ENCODE peak calls at places on chromosome 19, in four cellular contexts. One of them, this sample, is unnamed.

GRCh38 chr19:46159893-46160775 is 12.1 kb downstream of the IGFL2 start:
- DNase-seq in K562: no peak
- DNase-seq in HepG2: no peak
- DNase-seq in GM12878: no peak
- DNase-seq in this sample: no peak

GRCh38 chr19:10290439-10290875 is 705 bp downstream of the ICAM5 start:
- DNase-seq in HepG2: no peak
- DNase-seq in K562: peak; percentile 19
- DNase-seq in GM12878: no peak
- DNase-seq in this sample: peak; percentile 78

GRCh38 chr19:1672038-1672768 is 19.8 kb upstream of the TCF3 start:
- DNase-seq in GM12878: no peak
- DNase-seq in HepG2: no peak
- DNase-seq in K562: peak; percentile 83
- DNase-seq in this sample: peak; percentile 52

GRCh38 chr19:17524651-17525050 is 13.2 kb downstream of the PGLS start:
- DNase-seq in GM12878: no peak
- DNase-seq in K562: no peak
- DNase-seq in HepG2: no peak
- DNase-seq in this sample: no peak

GRCh38 chr19:42250666-42251531 is 4.0 kb downstream of the ERF start:
- DNase-seq in GM12878: no peak
- DNase-seq in HepG2: no peak
- DNase-seq in K562: no peak
- DNase-seq in this sample: no peak

GRCh38 chr19:31378404-31378803 is 29.2 kb upstream of the TSHZ3 start:
- DNase-seq in HepG2: peak; percentile 4
- DNase-seq in K562: no peak
- DNase-seq in GM12878: no peak
- DNase-seq in this sample: no peak

GRCh38 chr19:38877781-38878574 is at the start of gene RINL:
- DNase-seq in HepG2: no peak
- DNase-seq in K562: peak; percentile 48
- DNase-seq in GM12878: no peak
- DNase-seq in this sample: peak; percentile 43

GRCh38 chr19:52343548-52343947 is 7.5 kb downstream of the ZNF610 start:
- DNase-seq in HepG2: peak; percentile 15
- DNase-seq in GM12878: no peak
- DNase-seq in K562: peak; percentile 62
- DNase-seq in this sample: peak; percentile 90

GRCh38 chr19:33302974-33303790 is 848 bp upstream of the CEBPA start:
- DNase-seq in GM12878: no peak
- DNase-seq in HepG2: no peak
- DNase-seq in K562: no peak
- DNase-seq in this sample: peak; percentile 81

GRCh38 chr19:308471-309205 is 17.4 kb upstream of the PLPP2 start:
- DNase-seq in K562: no peak
- DNase-seq in HepG2: no peak
- DNase-seq in GM12878: no peak
- DNase-seq in this sample: no peak

GRCh38 chr19:57664269-57665127 is 4.2 kb upstream of the ZSCAN4 start:
- DNase-seq in HepG2: peak; percentile 39
- DNase-seq in GM12878: no peak
- DNase-seq in K562: peak; percentile 52
- DNase-seq in this sample: peak; percentile 71

GRCh38 chr19:14686411-14686810 is 3.4 kb upstream of the ZNF333 start:
- DNase-seq in GM12878: no peak
- DNase-seq in K562: no peak
- DNase-seq in HepG2: peak; percentile 8
- DNase-seq in this sample: peak; percentile 61

GRCh38 chr19:36047835-36048234 is 6.2 kb downstream of the THAP8 start:
- DNase-seq in GM12878: no peak
- DNase-seq in K562: no peak
- DNase-seq in HepG2: no peak
- DNase-seq in this sample: no peak

GRCh38 chr19:618247-618619 is 15.1 kb downstream of the POLRMT start:
- DNase-seq in K562: no peak
- DNase-seq in GM12878: no peak
- DNase-seq in HepG2: no peak
- DNase-seq in this sample: no peak

GRCh38 chr19:11261902-11262839 is at the start of gene DOCK6:
- DNase-seq in HepG2: no peak
- DNase-seq in K562: peak; percentile 88
- DNase-seq in GM12878: no peak
- DNase-seq in this sample: peak; percentile 71

GRCh38 chr19:38647368-38647965 is at the start of gene ACTN4:
- DNase-seq in HepG2: peak; percentile 91
- DNase-seq in K562: peak; percentile 97
- DNase-seq in GM12878: peak; percentile 78
- DNase-seq in this sample: peak; percentile 99

GRCh38 chr19:49243129-49243528 is 81.9 kb downstream of the SLC6A16 start:
- DNase-seq in K562: no peak
- DNase-seq in HepG2: no peak
- DNase-seq in GM12878: no peak
- DNase-seq in this sample: peak; percentile 35

GRCh38 chr19:32035611-32036010 is 309.8 kb upstream of the ZNF507 start:
- DNase-seq in HepG2: no peak
- DNase-seq in K562: no peak
- DNase-seq in GM12878: no peak
- DNase-seq in this sample: no peak

GRCh38 chr19:13887529-13887928 is 10.6 kb downstream of the NANOS3 start:
- DNase-seq in GM12878: no peak
- DNase-seq in K562: no peak
- DNase-seq in HepG2: no peak
- DNase-seq in this sample: no peak

DNA sequence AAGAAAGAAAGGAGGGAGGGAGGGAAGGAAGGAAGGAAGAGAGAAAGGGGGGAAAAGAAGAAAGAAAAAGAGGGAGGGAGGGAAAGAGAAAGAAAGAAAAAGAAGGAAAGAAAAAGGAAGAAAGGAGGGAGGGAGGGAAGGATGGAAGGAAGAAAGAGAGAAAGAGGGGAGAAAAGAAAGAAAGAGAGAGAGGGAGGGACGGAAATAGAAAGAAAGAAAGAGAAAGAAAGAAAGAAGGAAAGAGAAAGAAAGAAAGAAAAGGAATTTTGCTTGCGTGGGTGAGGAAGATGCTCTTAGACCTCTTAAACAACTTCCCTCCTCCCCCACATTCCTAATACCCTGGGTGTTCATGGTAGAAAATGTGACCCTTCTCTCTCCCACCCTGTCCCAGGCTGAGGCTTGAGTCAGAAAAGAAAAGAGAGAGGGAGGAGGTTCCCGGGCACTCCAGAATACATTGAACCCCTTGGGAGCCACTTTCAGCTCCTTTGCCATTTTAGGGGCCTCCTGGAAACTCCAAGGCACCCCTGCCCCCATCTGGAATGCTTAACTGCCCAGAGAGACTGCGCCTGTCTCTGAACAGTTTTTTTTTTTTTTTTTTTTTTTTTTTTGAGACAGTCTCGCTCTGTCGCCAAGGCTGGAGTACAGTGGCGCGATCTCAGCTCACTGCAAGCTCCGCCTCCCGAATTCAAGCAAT is 9.2 kb upstream of the KANK3 start:
- DNase-seq in GM12878: no peak
- DNase-seq in HepG2: no peak
- DNase-seq in K562: no peak
- DNase-seq in this sample: peak; percentile 52
- TF ChIP-seq JUNB in GM12878: no peak
- TF ChIP-seq JUNB in HepG2: no peak
- TF ChIP-seq JUNB in K562: no peak
- TF ChIP-seq JUNB in this sample: no peak

GRCh38 chr19:5931251-5931650 is 17.2 kb downstream of the CAPS start:
- DNase-seq in K562: no peak
- DNase-seq in HepG2: no peak
- DNase-seq in GM12878: no peak
- DNase-seq in this sample: no peak

GRCh38 chr19:5932146-5932545 is 18.1 kb downstream of the CAPS start:
- DNase-seq in HepG2: no peak
- DNase-seq in GM12878: no peak
- DNase-seq in K562: no peak
- DNase-seq in this sample: no peak

GRCh38 chr19:5933391-5933998 is 19.4 kb downstream of the CAPS start:
- DNase-seq in K562: no peak
- DNase-seq in GM12878: no peak
- DNase-seq in HepG2: no peak
- DNase-seq in this sample: no peak

GRCh38 chr19:5934002-5934401 is 19.9 kb downstream of the CAPS start:
- DNase-seq in GM12878: no peak
- DNase-seq in HepG2: no peak
- DNase-seq in K562: no peak
- DNase-seq in this sample: no peak

GRCh38 chr19:5932593-5933262 is 18.7 kb downstream of the CAPS start:
- DNase-seq in GM12878: no peak
- DNase-seq in HepG2: no peak
- DNase-seq in K562: no peak
- DNase-seq in this sample: no peak
- TF ChIP-seq CREB1 in GM12878: no peak
- TF ChIP-seq CREB1 in HepG2: no peak
- TF ChIP-seq CREB1 in K562: no peak
- TF ChIP-seq CREB1 in this sample: no peak

GRCh38 chr19:2888739-2889224 is 11.9 kb upstream of the ZNF57 start:
- DNase-seq in HepG2: no peak
- DNase-seq in K562: no peak
- DNase-seq in GM12878: no peak
- DNase-seq in this sample: peak; percentile 64
- TF ChIP-seq JUNB in HepG2: no peak
- TF ChIP-seq JUNB in K562: no peak
- TF ChIP-seq JUNB in GM12878: no peak
- TF ChIP-seq JUNB in this sample: no peak

GRCh38 chr19:18776288-18776594 is 14.9 kb downstream of the COMP start:
- DNase-seq in K562: peak; percentile 54
- DNase-seq in GM12878: no peak
- DNase-seq in HepG2: no peak
- DNase-seq in this sample: no peak
- TF ChIP-seq CREB1 in K562: no peak
- TF ChIP-seq CREB1 in GM12878: no peak
- TF ChIP-seq CREB1 in HepG2: no peak
- TF ChIP-seq CREB1 in this sample: no peak

GRCh38 chr19:3762501-3763459 is at the start of gene MRPL54:
- DNase-seq in HepG2: peak; percentile 97
- DNase-seq in GM12878: peak; percentile 97
- DNase-seq in K562: peak; percentile 99
- DNase-seq in this sample: peak; percentile 99
- TF ChIP-seq JUNB in HepG2: no peak
- TF ChIP-seq JUNB in GM12878: no peak
- TF ChIP-seq JUNB in K562: no peak
- TF ChIP-seq JUNB in this sample: no peak

DNA sequence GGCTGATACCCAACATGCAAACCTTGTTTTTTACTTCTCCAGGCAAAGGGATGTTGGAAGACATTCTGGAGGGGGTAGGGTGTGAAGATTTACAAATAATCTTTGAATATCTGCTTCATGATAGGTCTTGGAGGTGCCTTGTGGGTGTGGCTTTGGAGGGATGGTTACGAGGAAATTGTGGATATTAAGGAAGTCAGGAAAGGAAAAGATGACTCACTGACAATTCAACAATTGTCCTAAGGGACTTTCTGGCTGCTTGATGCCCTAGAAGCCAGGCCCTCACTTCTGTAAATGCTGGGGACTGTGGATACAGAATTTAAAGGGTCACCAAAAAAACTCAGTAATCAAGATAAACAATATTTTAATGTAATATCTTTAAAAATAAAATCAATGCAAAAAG is 37.4 kb upstream of the ZNF527 start:
- DNase-seq in K562: no peak
- DNase-seq in HepG2: no peak
- DNase-seq in GM12878: no peak
- DNase-seq in this sample: no peak
- TF ChIP-seq CREB1 in K562: no peak
- TF ChIP-seq CREB1 in HepG2: no peak
- TF ChIP-seq CREB1 in GM12878: no peak
- TF ChIP-seq CREB1 in this sample: no peak

This sample was measured in GM23338.